ENCODE peak calls at places on chromosomes 5 and 9, in seven cellular contexts. K is tibial nerve, P is transverse colon, T is cardiac fibroblast, U is A549, A is osteocyte, C is endothelial cell. L is an unnamed sample.

GRCh38 chr9:68704804-68705635 is at the start of gene PIP5K1B:
- DNase-seq in K (no peak), T (peak; percentile 52), P (peak; percentile 90), U (peak; percentile 29), A (no peak), C (peak; percentile 60), L (peak; percentile 87)

GRCh38 chr5:17401509-17402290 is 96.3 kb upstream of the TAF11L2 start:
- DNase-seq in P (no peak), K (no peak), A (no peak), U (peak; percentile 70), T (no peak), C (no peak), L (no peak)

GRCh38 chr5:86716121-86716520 is 98.4 kb downstream of the COX7C start:
- DNase-seq in U (no peak), P (no peak), A (no peak), T (no peak), K (no peak), C (no peak), L (no peak)

GRCh38 chr5:603081-603998 is 8.8 kb upstream of the CEP72 start:
- DNase-seq in A (peak; percentile 80), T (no peak), C (no peak), P (no peak), U (no peak), K (no peak), L (peak; percentile 8)

GRCh38 chr9:81477669-81478068 is 211.7 kb downstream of the TLE1 start:
- DNase-seq in T (no peak), C (no peak), U (no peak), P (no peak), A (no peak), K (no peak), L (no peak)

GRCh38 chr5:154368041-154368800 is 77.6 kb upstream of the SAP30L start:
- DNase-seq in A (no peak), C (peak; percentile 20), T (peak; percentile 98), U (peak; percentile 84), K (no peak), P (no peak), L (no peak)

GRCh38 chr9:99259231-99259918 is 37.3 kb downstream of the SEC61B start:
- DNase-seq in T (peak; percentile 19), C (no peak), P (peak; percentile 42), U (no peak), A (no peak), K (peak; percentile 65), L (peak; percentile 81)

GRCh38 chr9:127722055-127722454 is 6.2 kb downstream of the TTC16 start:
- DNase-seq in C (no peak), A (no peak), U (no peak), T (no peak), P (no peak), K (no peak), L (no peak)

GRCh38 chr5:179609834-179610108 is 13.7 kb downstream of the HNRNPH1 start:
- DNase-seq in K (no peak), A (no peak), T (no peak), C (no peak), P (no peak), U (no peak), L (no peak)

GRCh38 chr5:137563301-137563645 is 64.1 kb upstream of the SPOCK1 start:
- DNase-seq in P (no peak), A (no peak), K (no peak), U (no peak), T (no peak), C (no peak), L (no peak)

GRCh38 chr5:16884595-16884994 is 51.5 kb downstream of the MYO10 start:
- DNase-seq in C (no peak), K (no peak), T (no peak), P (no peak), U (no peak), A (no peak), L (no peak)

GRCh38 chr5:81315336-81315735 is 13.9 kb downstream of the ZCCHC9 start:
- DNase-seq in T (peak; percentile 74), K (no peak), U (no peak), C (no peak), A (no peak), P (no peak), L (no peak)

GRCh38 chr5:98309785-98310566 is 463.5 kb upstream of the RGMB start:
- DNase-seq in A (peak; percentile 85), K (no peak), P (no peak), T (peak; percentile 100), U (peak; percentile 34), C (peak; percentile 38), L (no peak)

GRCh38 chr9:79709945-79710674 is 138.3 kb downstream of the TLE4 start:
- DNase-seq in U (no peak), C (no peak), K (no peak), P (no peak), A (no peak), T (no peak), L (no peak)

GRCh38 chr9:79705704-79706103 is 133.9 kb downstream of the TLE4 start:
- DNase-seq in P (no peak), K (no peak), T (no peak), A (no peak), U (no peak), C (no peak), L (no peak)

GRCh38 chr9:79707589-79707988 is 135.8 kb downstream of the TLE4 start:
- DNase-seq in T (no peak), A (no peak), P (no peak), U (no peak), K (no peak), C (no peak), L (no peak)

GRCh38 chr9:79708541-79708940 is 136.8 kb downstream of the TLE4 start:
- DNase-seq in T (no peak), U (no peak), K (no peak), P (no peak), A (no peak), C (no peak), L (no peak)

DNA sequence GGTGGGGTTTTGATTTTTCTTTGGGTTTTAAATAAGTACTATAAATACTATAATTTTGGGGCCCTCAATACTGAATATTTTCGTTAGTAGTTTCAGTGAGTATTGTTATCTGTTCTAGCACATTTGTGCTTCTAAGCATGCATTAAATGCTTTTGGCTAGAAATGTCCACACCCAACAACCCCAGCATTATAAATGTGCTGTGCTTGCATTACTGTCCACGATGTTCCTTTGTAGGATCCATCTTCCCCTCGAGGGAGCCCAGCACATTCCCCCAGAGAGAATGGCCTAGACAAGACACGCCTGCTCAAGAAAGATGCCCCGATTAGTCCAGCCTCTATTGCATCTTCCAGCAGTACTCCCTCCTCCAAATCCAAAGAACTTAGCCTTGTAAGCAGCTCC is 134.7 kb downstream of the TLE4 start:
- DNase-seq in K (no peak), P (no peak), T (no peak), A (no peak), U (no peak), C (no peak), L (no peak)
- TF ChIP-seq CTCF in K (no peak), P (no peak), T (no peak), A (no peak), U (no peak), C (no peak), L (no peak)

GRCh38 chr5:51892680-51893079 is 509.4 kb downstream of the ISL1 start:
- DNase-seq in A (no peak), T (no peak), C (no peak), P (no peak), U (no peak), K (no peak), L (no peak)

GRCh38 chr5:51890435-51891116 is 507.3 kb downstream of the ISL1 start:
- DNase-seq in A (no peak), U (no peak), C (no peak), K (no peak), T (no peak), P (no peak), L (no peak)

DNA sequence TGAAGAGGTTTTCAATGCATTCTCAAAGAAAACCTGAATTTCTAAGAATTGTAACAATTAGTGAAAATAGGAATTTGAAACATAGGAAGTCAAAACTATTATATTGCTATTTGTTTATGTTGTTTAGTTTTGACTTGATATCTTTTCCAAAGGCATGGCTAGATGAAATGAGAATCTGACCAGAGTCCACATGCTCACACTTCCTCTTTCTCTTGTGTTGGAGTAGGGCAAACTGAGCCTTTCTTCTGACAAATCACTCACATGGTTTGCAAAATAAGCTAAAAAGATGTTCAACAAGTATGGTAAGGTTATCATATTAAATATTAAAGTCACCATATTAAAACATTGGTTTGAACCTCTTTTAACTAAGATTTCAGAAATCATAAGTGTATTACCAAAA is 512.6 kb downstream of the ISL1 start:
- DNase-seq in C (no peak), T (no peak), P (no peak), K (no peak), A (no peak), U (no peak), L (no peak)
- TF ChIP-seq CTCF in C (no peak), T (no peak), P (no peak), K (no peak), A (no peak), U (no peak), L (no peak)

GRCh38 chr5:103031607-103032006 is 88.3 kb downstream of the GIN1 start:
- DNase-seq in P (no peak), T (peak; percentile 11), C (no peak), K (no peak), U (no peak), A (no peak), L (no peak)
- TF ChIP-seq CTCF in P (no peak), T (peak; percentile 32), C (no peak), K (no peak), U (peak; percentile 29), A (peak; percentile 39), L (no peak)

GRCh38 chr5:74624009-74624408 is 16.5 kb downstream of the ENC1 start:
- DNase-seq in K (no peak), U (no peak), P (no peak), T (no peak), C (no peak), A (no peak), L (no peak)

GRCh38 chr5:74624501-74624900 is 16.0 kb downstream of the ENC1 start:
- DNase-seq in A (no peak), K (no peak), U (no peak), C (no peak), T (no peak), P (no peak), L (no peak)

GRCh38 chr5:74624931-74625505 is 15.5 kb downstream of the ENC1 start:
- DNase-seq in A (no peak), C (no peak), T (no peak), P (no peak), K (no peak), U (no peak), L (no peak)

GRCh38 chr5:74626386-74627222 is 13.9 kb downstream of the ENC1 start:
- DNase-seq in P (no peak), U (no peak), K (no peak), T (no peak), C (no peak), A (no peak), L (no peak)

GRCh38 chr5:74625742-74626241 is 14.7 kb downstream of the ENC1 start:
- DNase-seq in C (peak; percentile 14), U (no peak), T (peak; percentile 42), P (no peak), A (no peak), K (no peak), L (no peak)
- TF ChIP-seq CTCF in C (peak; percentile 60), U (no peak), T (peak; percentile 24), P (no peak), A (peak; percentile 11), K (no peak), L (no peak)